ENCODE peak calls at places on chromosomes 5 and 9, in six cellular contexts. Y is HCT116, J is tibial nerve, W is thyroid gland, P is breast epithelium, X is esophagus squamous epithelium. Q is an unnamed sample. For H3K9me3, the result is how much of the 10 kb centered on the place peaks cover.

GRCh38 chr5:71653119-71653518 is 66.0 kb upstream of the CARTPT start:
- DNase-seq in Y (no peak), J (no peak), W (no peak), P (peak), X (no peak), Q (no peak)

GRCh38 chr9:110179734-110180133 is 28.2 kb downstream of the C9orf152 start:
- DNase-seq in Y (no peak), J (no peak), W (no peak), P (no peak), X (no peak), Q (no peak)

GRCh38 chr9:4574657-4575243 is 84.5 kb downstream of the SLC1A1 start:
- DNase-seq in Y (no peak), J (no peak), W (no peak), P (no peak), X (no peak), Q (no peak)

GRCh38 chr9:297104-297794 is 82.6 kb downstream of the DOCK8 start:
- DNase-seq in Y (no peak), J (no peak), W (no peak), P (peak), X (no peak), Q (peak)

GRCh38 chr5:120442694-120443093 is 21.4 kb upstream of the PRR16 start:
- DNase-seq in Y (no peak), J (no peak), W (no peak), P (no peak), X (no peak), Q (no peak)

GRCh38 chr5:159850192-159850573 is 66.1 kb upstream of the ADRA1B start:
- DNase-seq in Y (no peak), J (no peak), W (peak), P (no peak), X (no peak), Q (no peak)

GRCh38 chr5:156406023-156406422 is 79.1 kb downstream of the SGCD start:
- DNase-seq in Y (no peak), J (no peak), W (no peak), P (no peak), X (no peak), Q (no peak)

GRCh38 chr5:138230981-138231589 is 18.0 kb upstream of the CDC23 start:
- DNase-seq in Y (no peak), J (no peak), W (no peak), P (no peak), X (no peak), Q (no peak)

GRCh38 chr9:82091610-82092009 is 103.0 kb downstream of the SPATA31D1 start:
- DNase-seq in Y (no peak), J (no peak), W (no peak), P (no peak), X (no peak), Q (no peak)

GRCh38 chr9:76759726-76760125 is 4.5 kb upstream of the PCA3 start:
- DNase-seq in Y (no peak), J (no peak), W (no peak), P (no peak), X (no peak), Q (no peak)

GRCh38 chr5:121503111-121503840 is 348.4 kb upstream of the FTMT start:
- DNase-seq in Y (peak), J (peak), W (peak), P (no peak), X (no peak), Q (no peak)

GRCh38 chr5:1879292-1880263 is 3.1 kb downstream of the IRX4 start:
- DNase-seq in Y (no peak), J (no peak), W (no peak), P (no peak), X (no peak), Q (no peak)

GRCh38 chr5:53946405-53947100 is 363.8 kb downstream of the ARL15 start:
- DNase-seq in Y (no peak), J (no peak), W (no peak), P (no peak), X (no peak), Q (no peak)

GRCh38 chr5:149264432-149265069 is 7.1 kb upstream of the AFAP1L1 start:
- DNase-seq in Y (peak), J (no peak), W (peak), P (no peak), X (no peak), Q (peak)

GRCh38 chr9:90562229-90562628 is 80.4 kb downstream of the DIRAS2 start:
- DNase-seq in Y (no peak), J (no peak), W (no peak), P (no peak), X (no peak), Q (no peak)

GRCh38 chr5:161230222-161230621 is 316.3 kb downstream of the GABRB2 start:
- DNase-seq in Y (no peak), J (no peak), W (no peak), P (no peak), X (no peak), Q (no peak)

GRCh38 chr9:111179577-111179976 is 141.3 kb upstream of the LPAR1 start:
- DNase-seq in Y (no peak), J (no peak), W (no peak), P (no peak), X (no peak), Q (peak)

DNA sequence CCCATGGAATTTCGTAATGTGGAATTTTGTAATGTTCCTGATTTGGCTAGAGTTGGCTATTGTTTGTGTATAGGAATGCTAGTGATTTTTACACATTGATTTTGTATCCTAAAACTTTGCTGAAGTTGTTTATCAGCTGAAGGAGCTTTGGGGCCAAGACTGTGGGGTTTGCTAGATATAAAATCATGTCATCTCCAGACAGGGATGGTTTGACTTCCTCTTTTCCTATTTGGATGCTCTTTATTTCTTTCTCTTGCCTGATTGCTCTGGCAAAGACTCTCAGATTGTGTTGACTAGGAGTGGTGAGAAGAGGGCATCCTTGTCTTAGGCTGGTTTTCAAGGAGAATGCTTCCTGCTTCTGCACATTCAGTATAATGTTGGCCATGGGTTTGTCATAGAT is 91.0 kb downstream of the NNT start:
- DNase-seq in Y (no peak), J (no peak), W (no peak), P (no peak), X (no peak), Q (no peak)
- H3K9me3 ChIP-seq in Y (under half), J (under half), W (under half), P (under half), X (under half), Q (under half)

GRCh38 chr5:108727639-108728565 is 19.8 kb upstream of the FER start:
- DNase-seq in Y (peak), J (peak), W (peak), P (peak), X (peak), Q (peak)
- TF ChIP-seq POLR2A in Y (peak), J (peak), W (peak), P (peak), X (no peak), Q (peak)

GRCh38 chr5:3377831-3378230 is 217.8 kb upstream of the IRX1 start:
- DNase-seq in Y (no peak), J (no peak), W (no peak), P (no peak), X (no peak), Q (no peak)
- H3K9me3 ChIP-seq in Y (under half), J (under half), W (under half), P (under half), X (under half), Q (under half)

GRCh38 chr5:129098488-129099183 is 4.1 kb downstream of the ISOC1 start:
- DNase-seq in Y (no peak), J (no peak), W (no peak), P (no peak), X (no peak), Q (no peak)

GRCh38 chr5:129094087-129094923 is at the start of gene ISOC1:
- DNase-seq in Y (peak), J (peak), W (peak), P (peak), X (peak), Q (peak)

GRCh38 chr5:129097498-129098296 is 3.1 kb downstream of the ISOC1 start:
- DNase-seq in Y (no peak), J (no peak), W (no peak), P (no peak), X (no peak), Q (no peak)

GRCh38 chr5:129096382-129096991 is 1.9 kb downstream of the ISOC1 start:
- DNase-seq in Y (no peak), J (no peak), W (no peak), P (no peak), X (no peak), Q (no peak)

GRCh38 chr5:129094924-129095797 is 612 bp downstream of the ISOC1 start:
- DNase-seq in Y (no peak), J (peak), W (peak), P (peak), X (peak), Q (peak)
- TF ChIP-seq POLR2A in Y (no peak), J (no peak), W (no peak), P (no peak), X (no peak), Q (peak)

DNA sequence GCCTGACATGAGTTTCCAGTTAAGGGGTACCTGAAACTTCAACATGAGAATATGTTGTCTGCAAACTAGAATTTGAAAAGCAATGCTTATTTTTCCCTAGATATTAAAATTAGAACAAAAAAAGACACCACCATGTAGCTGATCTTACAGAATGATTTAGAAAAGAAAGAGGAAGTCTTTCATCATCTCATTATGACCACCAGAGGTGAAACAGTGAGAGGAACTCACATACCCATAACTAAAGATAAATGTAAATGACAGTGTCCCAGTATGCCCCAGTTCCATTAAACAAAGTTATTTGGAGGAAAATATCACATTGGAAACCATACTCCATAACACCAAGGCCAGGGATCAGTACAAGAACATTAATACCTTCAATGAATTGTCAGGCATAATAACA is 6.9 kb downstream of the TAF7 start:
- DNase-seq in Y (no peak), J (no peak), W (no peak), P (no peak), X (no peak), Q (no peak)
- H3K9me3 ChIP-seq in Y (under half), J (under half), W (under half), P (half or more), X (half or more), Q (half or more)

GRCh38 chr5:113027015-113027414 is 50.4 kb downstream of the DCP2 start:
- DNase-seq in Y (no peak), J (no peak), W (no peak), P (no peak), X (no peak), Q (no peak)
- TF ChIP-seq POLR2A in Y (no peak), J (no peak), W (no peak), P (no peak), X (no peak), Q (no peak)

DNA sequence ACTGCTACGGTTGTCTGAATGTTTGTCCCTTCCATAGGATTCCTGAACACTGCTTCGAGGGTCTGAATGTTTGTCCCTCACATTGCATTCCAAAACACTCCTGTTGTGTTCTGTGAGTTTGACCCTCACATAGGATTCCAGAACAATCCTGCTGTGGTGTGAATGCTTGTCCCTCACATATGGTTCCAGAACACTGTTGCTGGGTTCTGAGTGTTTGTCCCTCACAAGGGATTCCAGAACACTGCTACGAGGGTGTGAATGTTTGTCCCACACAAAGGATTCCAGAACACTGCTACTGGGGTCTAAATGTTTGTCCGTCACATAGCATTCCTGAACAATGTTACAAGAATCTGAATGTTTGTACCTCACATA is 201.2 kb downstream of the FOXD4L6 start:
- DNase-seq in Y (no peak), J (no peak), W (no peak), P (no peak), X (no peak), Q (no peak)
- H3K9me3 ChIP-seq in Y (under half), J (under half), W (under half), P (half or more), X (half or more), Q (under half)

DNA sequence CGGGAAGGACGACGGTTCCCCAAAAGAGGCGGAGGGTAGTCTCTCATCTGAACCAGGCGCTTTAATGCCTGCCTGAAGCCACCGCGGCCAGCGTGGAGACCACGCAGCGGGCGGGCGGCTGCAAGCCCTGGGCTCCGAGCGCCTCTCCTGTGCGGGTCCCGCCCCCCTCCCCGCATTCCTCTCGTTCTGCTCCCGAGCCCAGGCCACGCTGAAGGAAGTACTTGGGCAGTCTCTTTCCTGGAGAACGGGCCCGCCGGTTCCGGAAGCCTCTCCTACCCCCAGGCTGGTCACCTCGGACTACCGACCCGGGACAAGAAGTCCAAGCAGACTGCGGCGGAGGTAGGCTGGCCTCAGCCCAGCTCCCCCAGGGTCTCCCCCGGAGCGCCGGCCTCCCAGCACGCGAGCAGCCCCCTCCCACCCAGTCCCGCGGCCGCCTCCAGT is 555 bp downstream of the PPIC start:
- DNase-seq in Y (peak), J (no peak), W (peak), P (peak), X (no peak), Q (no peak)
- TF ChIP-seq POLR2A in Y (no peak), J (no peak), W (no peak), P (no peak), X (no peak), Q (no peak)

GRCh38 chr9:138122201-138122600 is 244.6 kb downstream of the CACNA1B start:
- DNase-seq in Y (no peak), J (no peak), W (no peak), P (no peak), X (no peak), Q (no peak)
- H3K9me3 ChIP-seq in Y (under half), J (under half), W (under half), P (under half), X (under half), Q (under half)

GRCh38 chr9:32524558-32525461 is 1.2 kb downstream of the RIGI start:
- DNase-seq in Y (no peak), J (no peak), W (peak), P (no peak), X (no peak), Q (no peak)
- TF ChIP-seq POLR2A in Y (no peak), J (no peak), W (no peak), P (no peak), X (no peak), Q (no peak)